ENCODE peak calls at places on chromosomes 12 and 14, in six cellular contexts. One of them, this sample, is unnamed.
A peak's percentile ranks its signal among the peaks of the same experiment; 100 is the strongest.

GRCh38 chr12:26683443-26683842 is 149.6 kb downstream of the ITPR2 start:
- DNase-seq in stimulated activated CD8-positive, alpha-beta memory T cell treated with anti-CD3 and anti-CD28 coated beads, Interleukin-4, amount 100 ng/mL, for 4 hours: no peak
- DNase-seq in astrocyte of the spinal cord: no peak
- DNase-seq in RPMI7951: no peak
- DNase-seq in NCI-H146: no peak
- DNase-seq in colonic mucosa: no peak
- DNase-seq in this sample: no peak

GRCh38 chr14:95263527-95264231 is 56.0 kb downstream of the CLMN start:
- DNase-seq in colonic mucosa: no peak
- DNase-seq in astrocyte of the spinal cord: no peak
- DNase-seq in NCI-H146: no peak
- DNase-seq in RPMI7951: no peak
- DNase-seq in stimulated activated CD8-positive, alpha-beta memory T cell treated with anti-CD3 and anti-CD28 coated beads, Interleukin-4, amount 100 ng/mL, for 4 hours: no peak
- DNase-seq in this sample: no peak

GRCh38 chr12:117361905-117362304 is 479 bp upstream of the NOS1 start:
- DNase-seq in colonic mucosa: no peak
- DNase-seq in RPMI7951: no peak
- DNase-seq in astrocyte of the spinal cord: no peak
- DNase-seq in stimulated activated CD8-positive, alpha-beta memory T cell treated with anti-CD3 and anti-CD28 coated beads, Interleukin-4, amount 100 ng/mL, for 4 hours: no peak
- DNase-seq in NCI-H146: no peak
- DNase-seq in this sample: no peak

GRCh38 chr14:66944872-66945271 is 244.4 kb upstream of the GARIN2 start:
- DNase-seq in stimulated activated CD8-positive, alpha-beta memory T cell treated with anti-CD3 and anti-CD28 coated beads, Interleukin-4, amount 100 ng/mL, for 4 hours: no peak
- DNase-seq in NCI-H146: no peak
- DNase-seq in colonic mucosa: no peak
- DNase-seq in RPMI7951: peak; percentile 44
- DNase-seq in astrocyte of the spinal cord: peak; percentile 45
- DNase-seq in this sample: no peak

GRCh38 chr12:116495260-116495659 is 63.9 kb upstream of the MAP1LC3B2 start:
- DNase-seq in astrocyte of the spinal cord: peak; percentile 41
- DNase-seq in RPMI7951: peak; percentile 89
- DNase-seq in stimulated activated CD8-positive, alpha-beta memory T cell treated with anti-CD3 and anti-CD28 coated beads, Interleukin-4, amount 100 ng/mL, for 4 hours: no peak
- DNase-seq in colonic mucosa: no peak
- DNase-seq in NCI-H146: no peak
- DNase-seq in this sample: no peak

GRCh38 chr12:15522574-15523187 is 200.4 kb downstream of the PTPRO start:
- DNase-seq in colonic mucosa: no peak
- DNase-seq in astrocyte of the spinal cord: peak; percentile 56
- DNase-seq in NCI-H146: peak; percentile 69
- DNase-seq in RPMI7951: peak; percentile 39
- DNase-seq in stimulated activated CD8-positive, alpha-beta memory T cell treated with anti-CD3 and anti-CD28 coated beads, Interleukin-4, amount 100 ng/mL, for 4 hours: no peak
- DNase-seq in this sample: no peak

GRCh38 chr12:66065146-66065545 is 65.4 kb downstream of the LLPH start:
- DNase-seq in NCI-H146: no peak
- DNase-seq in colonic mucosa: no peak
- DNase-seq in astrocyte of the spinal cord: peak; percentile 59
- DNase-seq in stimulated activated CD8-positive, alpha-beta memory T cell treated with anti-CD3 and anti-CD28 coated beads, Interleukin-4, amount 100 ng/mL, for 4 hours: no peak
- DNase-seq in RPMI7951: peak; percentile 61
- DNase-seq in this sample: no peak

GRCh38 chr12:121939190-121939589 is 20.8 kb downstream of the CFAP251 start:
- DNase-seq in NCI-H146: no peak
- DNase-seq in colonic mucosa: no peak
- DNase-seq in stimulated activated CD8-positive, alpha-beta memory T cell treated with anti-CD3 and anti-CD28 coated beads, Interleukin-4, amount 100 ng/mL, for 4 hours: no peak
- DNase-seq in RPMI7951: no peak
- DNase-seq in astrocyte of the spinal cord: no peak
- DNase-seq in this sample: no peak

GRCh38 chr12:105214670-105215375 is 21.2 kb downstream of the APPL2 start:
- DNase-seq in NCI-H146: no peak
- DNase-seq in astrocyte of the spinal cord: no peak
- DNase-seq in colonic mucosa: peak; percentile 97
- DNase-seq in RPMI7951: peak; percentile 25
- DNase-seq in stimulated activated CD8-positive, alpha-beta memory T cell treated with anti-CD3 and anti-CD28 coated beads, Interleukin-4, amount 100 ng/mL, for 4 hours: no peak
- DNase-seq in this sample: no peak

GRCh38 chr14:63614964-63615363 is 26.7 kb downstream of the WDR89 start:
- DNase-seq in NCI-H146: no peak
- DNase-seq in colonic mucosa: no peak
- DNase-seq in stimulated activated CD8-positive, alpha-beta memory T cell treated with anti-CD3 and anti-CD28 coated beads, Interleukin-4, amount 100 ng/mL, for 4 hours: no peak
- DNase-seq in astrocyte of the spinal cord: peak; percentile 51
- DNase-seq in RPMI7951: peak; percentile 21
- DNase-seq in this sample: no peak

GRCh38 chr12:117092511-117092780 is 6.8 kb downstream of the TESC start:
- DNase-seq in colonic mucosa: no peak
- DNase-seq in NCI-H146: no peak
- DNase-seq in stimulated activated CD8-positive, alpha-beta memory T cell treated with anti-CD3 and anti-CD28 coated beads, Interleukin-4, amount 100 ng/mL, for 4 hours: no peak
- DNase-seq in astrocyte of the spinal cord: no peak
- DNase-seq in RPMI7951: no peak
- DNase-seq in this sample: no peak

GRCh38 chr12:95838125-95838524 is 20.6 kb upstream of the SNRPF start:
- DNase-seq in RPMI7951: peak; percentile 92
- DNase-seq in NCI-H146: peak; percentile 81
- DNase-seq in colonic mucosa: peak; percentile 82
- DNase-seq in stimulated activated CD8-positive, alpha-beta memory T cell treated with anti-CD3 and anti-CD28 coated beads, Interleukin-4, amount 100 ng/mL, for 4 hours: no peak
- DNase-seq in astrocyte of the spinal cord: peak; percentile 58
- DNase-seq in this sample: no peak

GRCh38 chr12:111406474-111407370 is 999 bp downstream of the SH2B3 start:
- DNase-seq in astrocyte of the spinal cord: no peak
- DNase-seq in NCI-H146: no peak
- DNase-seq in RPMI7951: no peak
- DNase-seq in colonic mucosa: peak; percentile 43
- DNase-seq in stimulated activated CD8-positive, alpha-beta memory T cell treated with anti-CD3 and anti-CD28 coated beads, Interleukin-4, amount 100 ng/mL, for 4 hours: peak; percentile 54
- DNase-seq in this sample: no peak

GRCh38 chr12:13038491-13039161 is 5.6 kb upstream of the FAM234B start:
- DNase-seq in colonic mucosa: no peak
- DNase-seq in RPMI7951: no peak
- DNase-seq in stimulated activated CD8-positive, alpha-beta memory T cell treated with anti-CD3 and anti-CD28 coated beads, Interleukin-4, amount 100 ng/mL, for 4 hours: no peak
- DNase-seq in astrocyte of the spinal cord: peak; percentile 74
- DNase-seq in NCI-H146: no peak
- DNase-seq in this sample: no peak

GRCh38 chr12:29726321-29726692 is 57.4 kb downstream of the TMTC1 start:
- DNase-seq in astrocyte of the spinal cord: peak; percentile 77
- DNase-seq in colonic mucosa: no peak
- DNase-seq in NCI-H146: no peak
- DNase-seq in stimulated activated CD8-positive, alpha-beta memory T cell treated with anti-CD3 and anti-CD28 coated beads, Interleukin-4, amount 100 ng/mL, for 4 hours: no peak
- DNase-seq in RPMI7951: no peak
- DNase-seq in this sample: no peak

GRCh38 chr12:20369164-20370000 is 1.0 kb downstream of the PDE3A start:
- DNase-seq in colonic mucosa: peak; percentile 80
- DNase-seq in NCI-H146: peak; percentile 45
- DNase-seq in stimulated activated CD8-positive, alpha-beta memory T cell treated with anti-CD3 and anti-CD28 coated beads, Interleukin-4, amount 100 ng/mL, for 4 hours: no peak
- DNase-seq in astrocyte of the spinal cord: peak; percentile 73
- DNase-seq in RPMI7951: peak; percentile 6
- DNase-seq in this sample: no peak

GRCh38 chr14:24095196-24096068 is 1.3 kb downstream of the PCK2 start:
- DNase-seq in astrocyte of the spinal cord: peak; percentile 4
- DNase-seq in colonic mucosa: peak; percentile 96
- DNase-seq in RPMI7951: peak; percentile 81
- DNase-seq in stimulated activated CD8-positive, alpha-beta memory T cell treated with anti-CD3 and anti-CD28 coated beads, Interleukin-4, amount 100 ng/mL, for 4 hours: peak; percentile 39
- DNase-seq in NCI-H146: peak; percentile 75
- DNase-seq in this sample: no peak

GRCh38 chr14:35412281-35413057 is 7.9 kb upstream of the NFKBIA start:
- DNase-seq in colonic mucosa: no peak
- DNase-seq in RPMI7951: no peak
- DNase-seq in stimulated activated CD8-positive, alpha-beta memory T cell treated with anti-CD3 and anti-CD28 coated beads, Interleukin-4, amount 100 ng/mL, for 4 hours: no peak
- DNase-seq in NCI-H146: no peak
- DNase-seq in astrocyte of the spinal cord: no peak
- DNase-seq in this sample: no peak

GRCh38 chr12:114827460-114827859 is 143.5 kb upstream of the TBX3 start:
- DNase-seq in NCI-H146: no peak
- DNase-seq in colonic mucosa: no peak
- DNase-seq in astrocyte of the spinal cord: no peak
- DNase-seq in RPMI7951: no peak
- DNase-seq in stimulated activated CD8-positive, alpha-beta memory T cell treated with anti-CD3 and anti-CD28 coated beads, Interleukin-4, amount 100 ng/mL, for 4 hours: no peak
- DNase-seq in this sample: no peak

GRCh38 chr12:6684609-6685008 is 4.6 kb downstream of the ZNF384 start:
- DNase-seq in colonic mucosa: peak; percentile 49
- DNase-seq in astrocyte of the spinal cord: no peak
- DNase-seq in NCI-H146: peak; percentile 61
- DNase-seq in stimulated activated CD8-positive, alpha-beta memory T cell treated with anti-CD3 and anti-CD28 coated beads, Interleukin-4, amount 100 ng/mL, for 4 hours: no peak
- DNase-seq in RPMI7951: peak; percentile 34
- DNase-seq in this sample: no peak

GRCh38 chr12:50353869-50354593 is 42.4 kb downstream of the FAM186A start:
- DNase-seq in colonic mucosa: no peak
- DNase-seq in stimulated activated CD8-positive, alpha-beta memory T cell treated with anti-CD3 and anti-CD28 coated beads, Interleukin-4, amount 100 ng/mL, for 4 hours: no peak
- DNase-seq in astrocyte of the spinal cord: peak; percentile 61
- DNase-seq in NCI-H146: no peak
- DNase-seq in RPMI7951: peak; percentile 39
- DNase-seq in this sample: no peak

GRCh38 chr12:22610148-22610547 is 14.8 kb upstream of the ETNK1 start:
- DNase-seq in stimulated activated CD8-positive, alpha-beta memory T cell treated with anti-CD3 and anti-CD28 coated beads, Interleukin-4, amount 100 ng/mL, for 4 hours: no peak
- DNase-seq in NCI-H146: no peak
- DNase-seq in astrocyte of the spinal cord: no peak
- DNase-seq in RPMI7951: no peak
- DNase-seq in colonic mucosa: no peak
- DNase-seq in this sample: no peak

GRCh38 chr14:102508410-102508773 is 1.2 kb downstream of the ANKRD9 start:
- DNase-seq in NCI-H146: no peak
- DNase-seq in stimulated activated CD8-positive, alpha-beta memory T cell treated with anti-CD3 and anti-CD28 coated beads, Interleukin-4, amount 100 ng/mL, for 4 hours: no peak
- DNase-seq in RPMI7951: no peak
- DNase-seq in colonic mucosa: peak; percentile 91
- DNase-seq in astrocyte of the spinal cord: no peak
- DNase-seq in this sample: no peak

GRCh38 chr12:122393822-122394221 is 28.6 kb downstream of the CLIP1 start:
- DNase-seq in stimulated activated CD8-positive, alpha-beta memory T cell treated with anti-CD3 and anti-CD28 coated beads, Interleukin-4, amount 100 ng/mL, for 4 hours: no peak
- DNase-seq in NCI-H146: no peak
- DNase-seq in RPMI7951: no peak
- DNase-seq in colonic mucosa: no peak
- DNase-seq in astrocyte of the spinal cord: no peak
- DNase-seq in this sample: no peak

GRCh38 chr14:21652209-21652808 is 1.3 kb upstream of the OR4E2 start:
- DNase-seq in astrocyte of the spinal cord: no peak
- DNase-seq in RPMI7951: no peak
- DNase-seq in NCI-H146: no peak
- DNase-seq in colonic mucosa: peak; percentile 67
- DNase-seq in stimulated activated CD8-positive, alpha-beta memory T cell treated with anti-CD3 and anti-CD28 coated beads, Interleukin-4, amount 100 ng/mL, for 4 hours: no peak
- DNase-seq in this sample: no peak

GRCh38 chr12:111430418-111431353 is 25.0 kb downstream of the SH2B3 start:
- DNase-seq in RPMI7951: no peak
- DNase-seq in stimulated activated CD8-positive, alpha-beta memory T cell treated with anti-CD3 and anti-CD28 coated beads, Interleukin-4, amount 100 ng/mL, for 4 hours: peak; percentile 61
- DNase-seq in colonic mucosa: no peak
- DNase-seq in astrocyte of the spinal cord: no peak
- DNase-seq in NCI-H146: no peak
- DNase-seq in this sample: no peak

GRCh38 chr12:111597731-111598636 is 1.1 kb downstream of the ATXN2 start:
- DNase-seq in colonic mucosa: peak; percentile 69
- DNase-seq in NCI-H146: peak; percentile 53
- DNase-seq in stimulated activated CD8-positive, alpha-beta memory T cell treated with anti-CD3 and anti-CD28 coated beads, Interleukin-4, amount 100 ng/mL, for 4 hours: no peak
- DNase-seq in RPMI7951: peak; percentile 21
- DNase-seq in astrocyte of the spinal cord: peak; percentile 29
- DNase-seq in this sample: peak; percentile 10

GRCh38 chr12:42129595-42130204 is 15.0 kb downstream of the GXYLT1 start:
- DNase-seq in colonic mucosa: peak; percentile 28
- DNase-seq in NCI-H146: peak; percentile 52
- DNase-seq in stimulated activated CD8-positive, alpha-beta memory T cell treated with anti-CD3 and anti-CD28 coated beads, Interleukin-4, amount 100 ng/mL, for 4 hours: no peak
- DNase-seq in astrocyte of the spinal cord: peak; percentile 80
- DNase-seq in RPMI7951: peak; percentile 53
- DNase-seq in this sample: no peak

GRCh38 chr12:92467886-92468285 is 234.9 kb upstream of the PLEKHG7 start:
- DNase-seq in colonic mucosa: no peak
- DNase-seq in NCI-H146: no peak
- DNase-seq in astrocyte of the spinal cord: no peak
- DNase-seq in RPMI7951: peak; percentile 10
- DNase-seq in stimulated activated CD8-positive, alpha-beta memory T cell treated with anti-CD3 and anti-CD28 coated beads, Interleukin-4, amount 100 ng/mL, for 4 hours: no peak
- DNase-seq in this sample: no peak

GRCh38 chr12:124543591-124544310 is 23.7 kb downstream of the NCOR2 start:
- DNase-seq in stimulated activated CD8-positive, alpha-beta memory T cell treated with anti-CD3 and anti-CD28 coated beads, Interleukin-4, amount 100 ng/mL, for 4 hours: no peak
- DNase-seq in astrocyte of the spinal cord: peak; percentile 44
- DNase-seq in colonic mucosa: no peak
- DNase-seq in NCI-H146: peak; percentile 76
- DNase-seq in RPMI7951: no peak
- DNase-seq in this sample: no peak